ENCODE peak calls at places on chromosomes 16 and 17, in six cellular contexts. C is fibroblast of lung, Q is endodermal cell, Z is GM23248, N is astrocyte, O is neuronal stem cell. L is an unnamed sample.

GRCh38 chr17:11182430-11182829 is 58.6 kb upstream of the SHISA6 start:
- DNase-seq in O (no peak), Z (no peak), N (no peak), Q (peak; percentile 76), C (no peak), L (no peak)

GRCh38 chr16:58265480-58266052 is 29.3 kb downstream of the PRSS54 start:
- DNase-seq in N (no peak), Q (no peak), O (no peak), Z (no peak), C (no peak), L (no peak)

GRCh38 chr16:62657116-62657515 is 620.9 kb upstream of the CDH8 start:
- DNase-seq in O (no peak), N (no peak), Z (no peak), Q (no peak), C (no peak), L (no peak)

GRCh38 chr17:47253541-47254402 is at the start of gene ITGB3:
- DNase-seq in Q (peak; percentile 95), C (peak; percentile 79), N (peak; percentile 65), O (peak; percentile 65), Z (peak; percentile 90), L (peak; percentile 89)

GRCh38 chr16:50742521-50743150 is 750 bp downstream of the CYLD start:
- DNase-seq in Z (peak; percentile 81), C (peak; percentile 55), Q (peak; percentile 67), O (no peak), N (peak; percentile 34), L (peak; percentile 69)

GRCh38 chr17:72296456-72296855 is 175.6 kb downstream of the SOX9 start:
- DNase-seq in N (no peak), C (no peak), Z (peak; percentile 20), Q (no peak), O (no peak), L (peak; percentile 30)

GRCh38 chr17:67049025-67049739 is 4.8 kb downstream of the CACNG1 start:
- DNase-seq in N (no peak), Q (no peak), O (no peak), C (no peak), Z (no peak), L (no peak)

GRCh38 chr16:11510178-11510973 is 76.3 kb downstream of the LITAF start:
- DNase-seq in Z (no peak), O (no peak), C (no peak), Q (no peak), N (no peak), L (no peak)

GRCh38 chr17:32626371-32626770 is 139.6 kb downstream of the CDK5R1 start:
- DNase-seq in Q (no peak), O (no peak), N (no peak), C (no peak), Z (no peak), L (no peak)

GRCh38 chr16:74563828-74564263 is 43.1 kb downstream of the GLG1 start:
- DNase-seq in Z (peak; percentile 67), N (peak; percentile 44), Q (no peak), O (no peak), C (peak; percentile 65), L (peak; percentile 19)

GRCh38 chr16:56119138-56119537 is 72.2 kb upstream of the GNAO1 start:
- DNase-seq in N (no peak), C (no peak), O (no peak), Q (no peak), Z (no peak), L (no peak)

GRCh38 chr16:87123356-87124001 is 193.7 kb downstream of the C16orf95 start:
- DNase-seq in N (peak; percentile 76), O (no peak), Q (no peak), C (peak; percentile 84), Z (no peak), L (no peak)

GRCh38 chr17:48892940-48893645 is 506 bp downstream of the ATP5MC1 start:
- DNase-seq in Z (peak; percentile 42), Q (peak; percentile 65), O (no peak), C (no peak), N (no peak), L (peak; percentile 53)

GRCh38 chr17:59846391-59847165 is 46.2 kb downstream of the TUBD1 start:
- DNase-seq in N (peak; percentile 90), O (no peak), Z (peak; percentile 84), C (peak; percentile 92), Q (peak; percentile 69), L (peak; percentile 66)

GRCh38 chr16:2838928-2839327 is 8.8 kb downstream of the ZG16B start:
- DNase-seq in C (peak; percentile 84), N (peak; percentile 68), Q (peak; percentile 93), Z (peak; percentile 94), O (peak; percentile 56), L (peak; percentile 83)

GRCh38 chr17:17416007-17416399 is 60.8 kb upstream of the MED9 start:
- DNase-seq in C (peak; percentile 68), N (peak; percentile 59), Z (peak; percentile 85), O (peak; percentile 15), Q (peak; percentile 86), L (peak; percentile 64)

GRCh38 chr16:89269805-89270665 is 52.5 kb downstream of the ZNF778 start:
- DNase-seq in O (no peak), C (no peak), N (no peak), Z (no peak), Q (no peak), L (no peak)

GRCh38 chr16:89732142-89732917 is 11.0 kb downstream of the ZNF276 start:
- DNase-seq in C (no peak), N (no peak), Q (peak; percentile 53), O (no peak), Z (no peak), L (no peak)

GRCh38 chr16:2857451-2858244 is at the start of gene PRSS22:
- DNase-seq in Z (peak; percentile 25), Q (peak; percentile 85), N (no peak), O (no peak), C (no peak), L (no peak)

GRCh38 chr17:64063766-64064224 is 43.4 kb upstream of the ICAM2 start:
- DNase-seq in Q (peak; percentile 97), O (peak; percentile 36), Z (peak; percentile 24), N (no peak), C (peak; percentile 24), L (peak; percentile 4)

GRCh38 chr16:1614226-1615102 is 2.3 kb downstream of the CRAMP1 start:
- DNase-seq in O (peak; percentile 18), N (no peak), Z (peak; percentile 84), C (peak; percentile 38), Q (peak; percentile 68), L (peak; percentile 81)

GRCh38 chr17:27477050-27477647 is 20.9 kb downstream of the KSR1 start:
- DNase-seq in Z (no peak), O (no peak), C (no peak), N (no peak), Q (no peak), L (no peak)

GRCh38 chr16:26550111-26550610 is 516.6 kb upstream of the C16orf82 start:
- DNase-seq in O (no peak), C (no peak), Z (no peak), Q (no peak), N (no peak), L (no peak)

GRCh38 chr17:16652847-16653366 is 743 bp downstream of the ZNF624 start:
- DNase-seq in Q (no peak), N (no peak), O (no peak), C (no peak), Z (no peak), L (no peak)

GRCh38 chr16:64993464-64993863 is 128.4 kb downstream of the CDH11 start:
- DNase-seq in C (no peak), Z (no peak), Q (no peak), N (no peak), O (no peak), L (no peak)

GRCh38 chr17:78684026-78684425 is 98.0 kb downstream of the CYTH1 start:
- DNase-seq in Z (no peak), N (no peak), Q (no peak), O (no peak), C (no peak), L (no peak)

DNA sequence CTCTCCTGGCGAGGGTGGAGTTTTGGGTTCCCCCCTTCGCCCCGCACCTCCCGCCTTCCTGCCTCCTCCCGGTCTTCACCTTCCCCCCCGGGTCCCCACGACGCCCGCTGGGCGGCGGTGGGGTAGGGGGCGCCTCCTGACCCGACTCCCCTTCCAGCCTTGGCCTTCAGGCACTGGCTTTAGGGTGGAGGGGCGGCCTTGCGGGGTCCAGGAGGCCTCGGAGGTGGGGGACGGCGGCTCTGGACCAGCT is 2.4 kb downstream of the SLC16A3 start:
- DNase-seq in N (no peak), Z (no peak), Q (no peak), C (no peak), O (no peak), L (no peak)
- H3K4me1 ChIP-seq in N (peaks cover 42% of the 10 kb centered on the region), Z (peaks cover 3% of the 10 kb centered on the region), Q (peaks cover 9% of the 10 kb centered on the region), C (peaks cover 20% of the 10 kb centered on the region), O (peaks cover 15% of the 10 kb centered on the region), L (peaks cover 14% of the 10 kb centered on the region)

DNA sequence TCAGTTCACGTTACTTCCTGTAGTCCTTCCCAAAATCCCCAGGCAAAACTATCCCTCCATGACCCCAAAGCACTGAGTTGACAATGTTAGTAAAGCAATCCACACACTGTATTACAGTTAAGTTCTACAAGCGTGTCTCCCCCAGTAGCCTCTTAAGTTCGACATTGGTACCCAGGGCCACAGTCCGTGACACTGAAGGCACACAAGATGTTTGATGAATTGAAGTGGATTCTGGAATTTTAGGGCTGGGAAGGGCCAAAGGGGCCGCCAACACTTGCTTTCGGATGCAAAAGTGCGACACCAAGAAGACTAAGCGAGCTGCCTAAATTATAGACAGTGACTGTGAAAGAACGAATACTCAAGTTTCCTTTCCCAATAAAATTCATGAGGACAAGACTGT is 1.5 kb downstream of the VPS35 start:
- DNase-seq in O (no peak), Z (peak; percentile 8), N (no peak), Q (no peak), C (no peak), L (no peak)
- H3K4me3 ChIP-seq in O (peak overlapping the region; percentile 75), Z (peak overlapping the region; percentile 94), N (peak overlapping the region; percentile 96), Q (peak overlapping the region; percentile 99), C (peak overlapping the region; percentile 77), L (peak overlapping the region; percentile 97)

GRCh38 chr16:85308585-85309540 is 196.6 kb upstream of the CIBAR2 start:
- DNase-seq in Z (no peak), C (no peak), O (no peak), Q (no peak), N (no peak), L (no peak)

GRCh38 chr16:85307552-85308364 is 195.5 kb upstream of the CIBAR2 start:
- DNase-seq in N (no peak), Z (no peak), O (no peak), Q (no peak), C (no peak), L (no peak)

GRCh38 chr16:85304337-85304736 is 192.1 kb upstream of the CIBAR2 start:
- DNase-seq in Q (no peak), O (no peak), C (no peak), Z (no peak), N (no peak), L (no peak)

GRCh38 chr16:85306793-85307551 is 194.7 kb upstream of the CIBAR2 start:
- DNase-seq in Z (no peak), Q (no peak), O (no peak), C (no peak), N (no peak), L (no peak)

GRCh38 chr16:85306071-85306792 is 194.0 kb upstream of the CIBAR2 start:
- DNase-seq in N (peak; percentile 63), Q (peak; percentile 76), O (no peak), Z (peak; percentile 95), C (peak; percentile 72), L (peak; percentile 75)
- H3K9ac ChIP-seq in N (no peak overlapping the region), Q (no peak overlapping the region), O (no peak overlapping the region), Z (peak overlapping the region; percentile 40), C (no peak overlapping the region), L (peak overlapping the region; percentile 4)

DNA sequence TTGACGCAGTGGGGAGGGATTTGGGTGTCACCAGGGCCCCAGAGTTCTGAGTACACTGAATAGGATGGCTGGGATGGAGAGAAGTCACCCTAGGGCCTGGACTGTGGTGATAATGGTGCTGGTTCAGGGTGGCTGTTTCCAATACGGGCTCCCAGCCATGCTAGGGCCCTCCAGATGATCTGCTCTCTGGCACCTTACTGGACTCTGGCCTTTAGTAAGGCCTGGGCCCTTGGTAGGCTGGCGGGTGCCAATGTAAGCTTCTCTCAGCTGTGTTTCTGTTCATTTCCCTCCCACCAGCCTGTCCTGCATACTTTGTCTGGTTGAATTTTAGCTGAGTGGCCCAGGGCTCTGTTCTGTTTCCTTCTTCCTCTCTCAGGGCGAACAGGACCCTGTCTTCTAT is 2.8 kb downstream of the PLA2G15 start:
- DNase-seq in O (no peak), N (no peak), Q (no peak), Z (no peak), C (no peak), L (no peak)
- H3K4me1 ChIP-seq in O (peaks cover 6% of the 10 kb centered on the region), N (peaks cover 12% of the 10 kb centered on the region), Q (peaks cover 3% of the 10 kb centered on the region), Z (peaks cover 10% of the 10 kb centered on the region), C (peaks cover 7% of the 10 kb centered on the region), L (peaks cover 23% of the 10 kb centered on the region)

L was measured in adipocyte.